ENCODE peak calls at places on chromosomes 13 and 19, in nine cellular contexts. K, V, G, Z, W, M, I, O and N are unnamed samples.

GRCh38 chr13:37929308-37929707 is 59.7 kb upstream of the TRPC4 start:
- DNase-seq in K (no peak), V (no peak), G (no peak), Z (no peak), W (no peak), M (no peak), I (no peak), O (no peak), N (no peak)

GRCh38 chr19:22919946-22920345 is 83.0 kb downstream of the ZNF728 start:
- DNase-seq in K (no peak), V (no peak), G (no peak), Z (no peak), W (no peak), M (no peak), I (no peak), O (no peak), N (no peak)

GRCh38 chr13:32022292-32022691 is 9.3 kb upstream of the FRY start:
- DNase-seq in K (no peak), V (no peak), G (no peak), Z (no peak), W (no peak), M (no peak), I (no peak), O (no peak), N (peak)

GRCh38 chr19:16417660-16418596 is 53.8 kb downstream of the EPS15L1 start:
- DNase-seq in K (no peak), V (peak), G (peak), Z (peak), W (peak), M (peak), I (peak), O (no peak), N (peak)

GRCh38 chr19:36577271-36577996 is 4.3 kb upstream of the ZNF529 start:
- DNase-seq in K (no peak), V (no peak), G (no peak), Z (no peak), W (no peak), M (no peak), I (no peak), O (no peak), N (no peak)

GRCh38 chr13:40762849-40763248 is 8.1 kb downstream of the MRPS31 start:
- DNase-seq in K (no peak), V (no peak), G (no peak), Z (peak), W (no peak), M (no peak), I (no peak), O (no peak), N (no peak)

GRCh38 chr19:46670874-46671273 is 9.9 kb upstream of the DACT3 start:
- DNase-seq in K (no peak), V (no peak), G (no peak), Z (peak), W (no peak), M (no peak), I (no peak), O (no peak), N (no peak)

GRCh38 chr13:114283581-114283980 is 2.2 kb downstream of the UPF3A start:
- DNase-seq in K (no peak), V (no peak), G (no peak), Z (no peak), W (no peak), M (no peak), I (no peak), O (no peak), N (no peak)

GRCh38 chr13:34869737-34870136 is 72.3 kb upstream of the NBEA start:
- DNase-seq in K (no peak), V (no peak), G (no peak), Z (no peak), W (no peak), M (no peak), I (no peak), O (no peak), N (no peak)

GRCh38 chr13:90770334-90770733 is 577.2 kb upstream of the MIR17HG start:
- DNase-seq in K (no peak), V (no peak), G (no peak), Z (no peak), W (no peak), M (no peak), I (no peak), O (no peak), N (no peak)

GRCh38 chr13:51035469-51035868 is 75.6 kb downstream of the C13orf42 start:
- DNase-seq in K (no peak), V (no peak), G (no peak), Z (no peak), W (no peak), M (no peak), I (no peak), O (no peak), N (no peak)

GRCh38 chr19:3669134-3669436 is 31.2 kb downstream of the PIP5K1C start:
- DNase-seq in K (no peak), V (no peak), G (no peak), Z (no peak), W (no peak), M (no peak), I (no peak), O (no peak), N (no peak)

GRCh38 chr13:44713793-44714469 is 137.8 kb upstream of the TSC22D1 start:
- DNase-seq in K (no peak), V (no peak), G (no peak), Z (peak), W (peak), M (no peak), I (no peak), O (no peak), N (peak)

GRCh38 chr19:33298146-33298911 is 4.0 kb downstream of the CEBPA start:
- DNase-seq in K (no peak), V (no peak), G (no peak), Z (no peak), W (no peak), M (no peak), I (no peak), O (no peak), N (no peak)

GRCh38 chr13:31090921-31091624 is 70.6 kb downstream of the HSPH1 start:
- DNase-seq in K (no peak), V (no peak), G (no peak), Z (no peak), W (no peak), M (no peak), I (no peak), O (no peak), N (no peak)

GRCh38 chr19:1789282-1790020 is 22.6 kb downstream of the ATP8B3 start:
- DNase-seq in K (no peak), V (no peak), G (no peak), Z (no peak), W (no peak), M (no peak), I (no peak), O (no peak), N (no peak)

GRCh38 chr19:35306473-35307246 is 14.7 kb downstream of the MAG start:
- DNase-seq in K (no peak), V (no peak), G (no peak), Z (no peak), W (no peak), M (no peak), I (no peak), O (no peak), N (no peak)

GRCh38 chr19:52724701-52725514 is 9.9 kb downstream of the ZNF611 start:
- DNase-seq in K (no peak), V (no peak), G (no peak), Z (no peak), W (no peak), M (no peak), I (no peak), O (no peak), N (no peak)